ENCODE peak calls at places on chromosomes 4 and X, in four cellular contexts. Y, Q, A and E are unnamed samples.

GRCh38 chr4:156252300-156253016 is 298.8 kb upstream of the CTSO start:
- DNase-seq in Y (peak; percentile 52), Q (no peak), A (no peak), E (no peak)

GRCh38 chrX:10415704-10416001 is 204.7 kb downstream of the MID1 start:
- DNase-seq in Y (peak; percentile 51), Q (no peak), A (no peak), E (no peak)

GRCh38 chr4:7980036-7980435 is 40.4 kb upstream of the AFAP1 start:
- DNase-seq in Y (peak; percentile 71), Q (no peak), A (no peak), E (no peak)

GRCh38 chr4:105164548-105164947 is 17.9 kb downstream of the TET2 start:
- DNase-seq in Y (no peak), Q (no peak), A (no peak), E (no peak)

GRCh38 chrX:119880076-119880475 is 8.4 kb downstream of the NDUFA1 start:
- DNase-seq in Y (no peak), Q (no peak), A (no peak), E (no peak)

GRCh38 chr4:126071346-126072333 is 756.9 kb downstream of the FAT4 start:
- DNase-seq in Y (peak; percentile 78), Q (no peak), A (no peak), E (peak; percentile 22)

GRCh38 chrX:109498434-109498833 is 16.5 kb upstream of the GUCY2F start:
- DNase-seq in Y (no peak), Q (no peak), A (no peak), E (no peak)

GRCh38 chr4:7365472-7366179 is 69.1 kb downstream of the PSAPL1 start:
- DNase-seq in Y (no peak), Q (no peak), A (no peak), E (peak; percentile 62)

GRCh38 chr4:176949022-176949421 is 156.3 kb upstream of the VEGFC start:
- DNase-seq in Y (peak; percentile 94), Q (no peak), A (no peak), E (no peak)

GRCh38 chr4:139763668-139764067 is 98.0 kb downstream of the MGST2 start:
- DNase-seq in Y (no peak), Q (no peak), A (no peak), E (peak; percentile 25)

GRCh38 chr4:138039010-138039409 is 203.1 kb downstream of the SLC7A11 start:
- DNase-seq in Y (peak; percentile 94), Q (no peak), A (no peak), E (no peak)

GRCh38 chr4:26140150-26140898 is 180.5 kb upstream of the RBPJ start:
- DNase-seq in Y (peak; percentile 59), Q (no peak), A (no peak), E (no peak)

GRCh38 chrX:53288173-53288572 is 6.8 kb upstream of the IQSEC2 start:
- DNase-seq in Y (no peak), Q (no peak), A (no peak), E (peak; percentile 81)

GRCh38 chr4:106971586-106971985 is 64.5 kb downstream of the DKK2 start:
- DNase-seq in Y (no peak), Q (no peak), A (no peak), E (no peak)

GRCh38 chr4:13616597-13616996 is 10.9 kb downstream of the BOD1L1 start:
- DNase-seq in Y (no peak), Q (no peak), A (no peak), E (no peak)

GRCh38 chr4:15402974-15403373 is 24.9 kb upstream of the C1QTNF7 start:
- DNase-seq in Y (no peak), Q (no peak), A (no peak), E (no peak)

GRCh38 chr4:32684160-32684559 is 1964.0 kb downstream of the PCDH7 start:
- DNase-seq in Y (no peak), Q (no peak), A (no peak), E (no peak)

GRCh38 chr4:44235897-44236296 is 212.7 kb downstream of the KCTD8 start:
- DNase-seq in Y (no peak), Q (no peak), A (no peak), E (no peak)

GRCh38 chrX:1169198-1169597 is 43.3 kb downstream of the CRLF2 start:
- DNase-seq in Y (no peak), Q (no peak), A (no peak), E (no peak)

GRCh38 chr4:152045781-152046571 is 285.2 kb upstream of the GATB start:
- DNase-seq in Y (no peak), Q (peak; percentile 29), A (no peak), E (no peak)

GRCh38 chrX:107748490-107748889 is 27.1 kb downstream of the TSC22D3 start:
- DNase-seq in Y (no peak), Q (no peak), A (no peak), E (no peak)

GRCh38 chr4:38071801-38072567 is 111.8 kb downstream of the PTTG2 start:
- DNase-seq in Y (peak; percentile 44), Q (no peak), A (no peak), E (no peak)

GRCh38 chr4:61805237-61805636 is 605.1 kb downstream of the ADGRL3 start:
- DNase-seq in Y (no peak), Q (no peak), A (no peak), E (no peak)

GRCh38 chr4:158411180-158411721 is 110.4 kb upstream of the RXFP1 start:
- DNase-seq in Y (no peak), Q (no peak), A (no peak), E (no peak)

GRCh38 chr4:921830-922331 is 10.2 kb downstream of the GAK start:
- DNase-seq in Y (no peak), Q (no peak), A (peak; percentile 83), E (peak; percentile 2)

GRCh38 chr4:48341776-48342558 is 638 bp downstream of the SLAIN2 start:
- DNase-seq in Y (peak; percentile 28), Q (no peak), A (no peak), E (peak; percentile 62)

GRCh38 chr4:8238061-8238511 is 31.5 kb upstream of the HTRA3 start:
- DNase-seq in Y (no peak), Q (no peak), A (no peak), E (no peak)

GRCh38 chrX:19127649-19128168 is 5.4 kb upstream of the ADGRG2 start:
- DNase-seq in Y (no peak), Q (peak; percentile 49), A (no peak), E (no peak)

GRCh38 chrX:39309721-39310152 is 508.5 kb downstream of the MID1IP1 start:
- DNase-seq in Y (no peak), Q (peak; percentile 1), A (no peak), E (peak; percentile 14)

GRCh38 chr4:124030038-124030638 is 633.5 kb downstream of the SPRY1 start:
- DNase-seq in Y (no peak), Q (no peak), A (no peak), E (no peak)

GRCh38 chrX:47958943-47959342 is 44.8 kb downstream of the ZNF182 start:
- DNase-seq in Y (no peak), Q (no peak), A (no peak), E (peak; percentile 36)

GRCh38 chr4:18020145-18020670 is 1.3 kb downstream of the LCORL start:
- DNase-seq in Y (peak; percentile 12), Q (no peak), A (no peak), E (no peak)

GRCh38 chr4:24686866-24687672 is 102.7 kb upstream of the DHX15 start:
- DNase-seq in Y (no peak), Q (peak; percentile 27), A (no peak), E (peak; percentile 26)

GRCh38 chr4:8255698-8256441 is 13.7 kb upstream of the HTRA3 start:
- DNase-seq in Y (peak; percentile 43), Q (peak; percentile 56), A (no peak), E (no peak)

DNA sequence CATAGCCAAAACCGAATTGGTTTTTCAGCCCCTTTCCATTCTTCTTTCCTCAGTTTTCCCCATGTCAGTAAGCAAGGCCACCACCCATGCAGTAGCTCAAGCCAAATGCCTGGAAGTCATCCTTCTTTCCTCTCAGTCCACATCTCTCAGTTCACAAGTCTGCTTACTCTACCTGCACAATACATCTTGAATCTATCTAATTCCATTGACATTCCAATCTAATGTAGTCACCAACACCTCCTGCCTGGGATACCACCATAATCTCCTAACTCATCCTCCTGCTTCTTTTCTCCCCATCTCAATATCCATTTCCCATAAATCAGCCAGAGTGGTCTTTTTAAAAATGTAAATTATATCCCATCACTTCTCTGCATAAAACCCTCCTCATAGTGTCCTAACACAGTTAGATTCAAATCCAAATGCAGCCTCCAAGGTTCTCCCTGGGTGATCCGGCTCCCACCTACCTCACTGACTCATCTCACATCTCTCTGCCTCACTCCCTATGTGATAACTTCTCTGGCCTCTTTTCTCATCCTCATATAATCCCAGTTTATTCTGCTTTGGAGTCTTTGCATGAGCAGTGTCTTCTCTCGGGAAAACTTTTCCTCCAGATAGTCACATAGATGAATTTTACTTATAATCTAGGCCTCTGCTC is 26.9 kb downstream of the KCNIP4 start:
- DNase-seq in Y (no peak), Q (no peak), A (no peak), E (no peak)
- TF ChIP-seq RAD21 in Y (no peak), Q (no peak), A (no peak), E (no peak)

GRCh38 chr4:53785996-53786395 is 194.7 kb upstream of the LNX1 start:
- DNase-seq in Y (peak; percentile 29), Q (no peak), A (no peak), E (no peak)

GRCh38 chr4:53788011-53788410 is 196.7 kb upstream of the LNX1 start:
- DNase-seq in Y (no peak), Q (no peak), A (no peak), E (no peak)

GRCh38 chr4:53784112-53784511 is 192.8 kb upstream of the LNX1 start:
- DNase-seq in Y (no peak), Q (no peak), A (no peak), E (no peak)

GRCh38 chr4:53783208-53783859 is 192.0 kb upstream of the LNX1 start:
- DNase-seq in Y (no peak), Q (no peak), A (no peak), E (no peak)

DNA sequence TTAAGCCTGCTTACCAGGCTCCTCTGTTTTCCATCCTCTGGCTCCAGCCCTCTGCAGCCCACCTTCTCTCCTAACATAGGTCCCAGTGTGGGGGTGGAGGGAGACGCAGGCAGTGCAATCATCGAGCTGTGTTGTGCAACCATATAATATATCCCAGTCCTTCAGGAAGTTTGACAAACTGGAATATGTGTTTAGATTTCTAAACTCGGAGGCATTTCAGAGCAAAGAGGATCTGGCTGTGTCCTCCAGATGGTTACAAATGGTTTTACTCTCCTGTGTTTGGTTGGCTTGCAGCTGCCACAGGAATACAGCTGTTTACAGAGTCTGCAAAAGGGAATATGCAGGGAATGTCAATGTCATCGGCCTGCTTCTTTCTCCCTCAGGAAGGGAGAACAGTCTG is 195.3 kb upstream of the LNX1 start:
- DNase-seq in Y (peak; percentile 93), Q (no peak), A (no peak), E (no peak)
- TF ChIP-seq RAD21 in Y (no peak), Q (no peak), A (no peak), E (no peak)

DNA sequence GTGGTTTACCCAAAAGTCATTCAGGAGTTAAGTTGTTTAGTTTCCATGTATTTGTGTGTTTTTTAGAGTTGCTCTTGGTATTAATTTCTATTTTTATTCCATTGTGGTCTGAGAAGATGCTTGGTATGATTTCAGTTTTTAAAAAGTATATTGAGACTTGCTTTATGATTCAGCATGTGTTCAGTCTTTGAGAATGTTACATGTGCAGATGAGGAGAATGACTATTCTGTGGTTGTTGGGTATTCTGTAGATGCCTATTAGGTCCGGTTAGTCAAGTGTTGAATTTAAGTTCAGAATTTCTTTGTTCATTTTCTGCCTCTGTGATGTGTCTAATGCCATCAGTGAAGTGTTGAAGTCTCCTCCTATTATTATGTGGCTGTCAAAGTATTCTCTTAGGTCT is 249.4 kb downstream of the ARHGAP10 start:
- DNase-seq in Y (peak; percentile 83), Q (no peak), A (peak; percentile 57), E (no peak)
- TF ChIP-seq RAD21 in Y (no peak), Q (no peak), A (no peak), E (no peak)

GRCh38 chr4:142353149-142353738 is 492.9 kb downstream of the INPP4B start:
- DNase-seq in Y (peak; percentile 80), Q (peak; percentile 61), A (no peak), E (no peak)
- TF ChIP-seq RAD21 in Y (peak; percentile 83), Q (peak; percentile 77), A (peak; percentile 73), E (peak; percentile 89)